ENCODE peak calls at places on chromosomes 2 and 18, in five cellular contexts. Y is BE2C, N is heart left ventricle, I is stomach, M is astrocyte of the spinal cord. P is an unnamed sample.

GRCh38 chr2:168194784-168195522 is 52.4 kb downstream of the STK39 start:
- DNase-seq in M (peak), I (no peak), N (no peak), Y (no peak), P (no peak)

GRCh38 chr2:204825054-204825453 is 279.8 kb downstream of the PARD3B start:
- DNase-seq in M (no peak), Y (no peak), I (no peak), N (no peak), P (peak)

GRCh38 chr18:23227729-23228075 is 92.4 kb downstream of the CABLES1 start:
- DNase-seq in M (no peak), N (no peak), Y (no peak), I (peak), P (no peak)

GRCh38 chr2:199693861-199694260 is 157.1 kb downstream of the FTCDNL1 start:
- DNase-seq in Y (no peak), M (no peak), N (no peak), I (no peak), P (no peak)

GRCh38 chr18:39260565-39260964 is 1695.0 kb upstream of the CELF4 start:
- DNase-seq in N (no peak), I (no peak), Y (no peak), M (no peak), P (no peak)

GRCh38 chr18:45993441-45993840 is 26.3 kb upstream of the EPG5 start:
- DNase-seq in Y (no peak), M (peak), N (no peak), I (no peak), P (peak)

GRCh38 chr2:64404743-64405142 is 49.2 kb upstream of the LGALSL start:
- DNase-seq in I (peak), N (peak), M (no peak), Y (no peak), P (peak)

GRCh38 chr2:147356157-147356556 is 488.7 kb upstream of the ACVR2A start:
- DNase-seq in M (no peak), N (no peak), Y (no peak), I (no peak), P (no peak)

GRCh38 chr2:128320609-128321420 is 2.1 kb upstream of the HS6ST1 start:
- DNase-seq in M (no peak), Y (no peak), I (no peak), N (no peak), P (no peak)

GRCh38 chr2:132276571-132276981 is 114.8 kb upstream of the ANKRD30BL start:
- DNase-seq in N (no peak), M (no peak), Y (no peak), I (no peak), P (no peak)

GRCh38 chr2:216436369-216436768 is 24.1 kb downstream of the SMARCAL1 start:
- DNase-seq in N (no peak), M (peak), I (no peak), Y (no peak), P (peak)

GRCh38 chr2:714005-714741 is 37.0 kb upstream of the TMEM18 start:
- DNase-seq in N (peak), Y (peak), M (peak), I (peak), P (peak)

GRCh38 chr2:9286553-9287399 is 80.2 kb downstream of the ASAP2 start:
- DNase-seq in I (no peak), Y (no peak), N (no peak), M (no peak), P (peak)

GRCh38 chr18:76943542-76944339 is 121.4 kb downstream of the ZNF236 start:
- DNase-seq in M (peak), I (peak), N (no peak), Y (no peak), P (peak)

GRCh38 chr2:10412380-10412779 is 35.7 kb downstream of the ODC1 start:
- DNase-seq in N (no peak), M (peak), I (no peak), Y (peak), P (peak)

GRCh38 chr2:60556998-60557955 is 3.8 kb upstream of the BCL11A start:
- DNase-seq in N (no peak), Y (no peak), M (no peak), I (no peak), P (no peak)

GRCh38 chr2:179963626-179964025 is 43.5 kb downstream of the CWC22 start:
- DNase-seq in M (peak), N (no peak), Y (no peak), I (no peak), P (peak)

GRCh38 chr2:20196053-20196880 is 28.7 kb downstream of the SDC1 start:
- DNase-seq in Y (no peak), I (peak), N (no peak), M (no peak), P (no peak)

GRCh38 chr2:239229545-239230279 is 171.1 kb downstream of the HDAC4 start:
- DNase-seq in Y (no peak), M (no peak), I (peak), N (no peak), P (no peak)

GRCh38 chr18:45617284-45617683 is 2.0 kb downstream of the SLC14A2 start:
- DNase-seq in N (peak), M (peak), Y (no peak), I (peak), P (peak)

GRCh38 chr2:241271641-241272297 is 43.7 kb downstream of the HDLBP start:
- DNase-seq in I (peak), M (peak), Y (peak), N (peak), P (peak)

GRCh38 chr2:207731138-207731537 is 19.7 kb downstream of the CCNYL1 start:
- DNase-seq in M (no peak), N (no peak), I (no peak), Y (no peak), P (no peak)

GRCh38 chr2:127968610-127969339 is 59.1 kb downstream of the SAP130 start:
- DNase-seq in M (no peak), N (no peak), Y (no peak), I (no peak), P (no peak)

GRCh38 chr2:239114119-239114581 is 266.3 kb downstream of the TWIST2 start:
- DNase-seq in Y (peak), I (peak), M (peak), N (no peak), P (peak)

GRCh38 chr2:64515075-64515474 is 9.1 kb upstream of the AFTPH start:
- DNase-seq in Y (no peak), M (no peak), I (no peak), N (no peak), P (no peak)

GRCh38 chr18:10164241-10165160 is 250.7 kb downstream of the VAPA start:
- DNase-seq in Y (no peak), I (no peak), M (no peak), N (no peak), P (no peak)

GRCh38 chr2:227237786-227238185 is 73.4 kb downstream of the COL4A3 start:
- DNase-seq in Y (no peak), I (no peak), N (no peak), M (no peak), P (no peak)

GRCh38 chr2:71226391-71226964 is 425 bp downstream of the PAIP2B start:
- DNase-seq in Y (peak), M (no peak), N (peak), I (peak), P (no peak)

GRCh38 chr2:58182527-58182926 is 58.6 kb downstream of the FANCL start:
- DNase-seq in M (no peak), Y (no peak), I (no peak), N (no peak), P (peak)

GRCh38 chr2:227267406-227268115 is 57.5 kb upstream of the MFF start:
- DNase-seq in N (peak), Y (no peak), I (no peak), M (no peak), P (no peak)

GRCh38 chr2:98086491-98087446 is at the start of gene VWA3B:
- DNase-seq in N (peak), Y (peak), M (peak), I (peak), P (peak)

GRCh38 chr2:200367155-200367554 is 60.7 kb downstream of the SPATS2L start:
- DNase-seq in Y (no peak), N (no peak), I (no peak), M (no peak), P (peak)

GRCh38 chr2:216151313-216152030 is 42.3 kb downstream of the XRCC5 start:
- DNase-seq in N (no peak), Y (no peak), I (no peak), M (no peak), P (no peak)

GRCh38 chr2:218270721-218271486 is 585 bp downstream of the PNKD start:
- DNase-seq in Y (no peak), M (no peak), N (no peak), I (no peak), P (no peak)

GRCh38 chr18:47261902-47262301 is 10.4 kb upstream of the SKOR2 start:
- DNase-seq in N (no peak), M (no peak), Y (no peak), I (no peak), P (no peak)

GRCh38 chr18:47263828-47264314 is 12.4 kb upstream of the SKOR2 start:
- DNase-seq in I (no peak), Y (no peak), M (no peak), N (no peak), P (no peak)

GRCh38 chr18:47262397-47263196 is 11.1 kb upstream of the SKOR2 start:
- DNase-seq in M (no peak), I (no peak), Y (no peak), N (no peak), P (no peak)

GRCh38 chr18:47265197-47265596 is 13.7 kb upstream of the SKOR2 start:
- DNase-seq in I (no peak), M (peak), N (no peak), Y (no peak), P (peak)

DNA sequence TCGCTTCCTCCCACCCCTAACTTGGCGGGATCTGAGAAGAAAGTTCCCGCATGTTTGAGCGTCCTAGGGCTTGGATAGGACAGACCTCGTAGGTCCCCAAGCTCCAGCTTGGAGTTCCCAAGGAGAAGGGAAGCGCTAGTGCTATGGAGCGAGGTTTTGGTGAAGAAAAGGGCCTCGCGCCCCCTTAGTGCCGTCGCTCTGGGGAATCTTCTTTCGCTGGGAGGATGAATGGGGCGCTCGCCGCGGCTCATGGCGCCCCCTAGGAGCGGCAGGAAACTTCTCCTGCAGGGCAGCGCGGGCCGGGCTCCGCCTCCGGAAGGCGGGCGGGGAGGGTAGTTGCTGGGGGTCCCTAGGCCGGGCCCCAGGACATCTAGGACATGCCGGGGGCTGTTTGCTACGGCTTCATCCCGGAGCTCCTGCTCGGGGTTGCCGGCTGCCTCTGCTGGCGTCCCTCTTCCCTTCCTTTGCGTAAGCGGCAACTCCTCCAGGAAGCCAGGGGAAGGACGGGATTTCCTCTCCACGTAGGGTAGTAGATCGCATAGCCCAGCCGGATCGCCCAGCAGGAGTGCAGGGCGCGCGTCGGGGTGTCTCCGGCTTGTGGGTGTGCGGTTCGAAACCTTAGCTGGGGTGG is 11.9 kb upstream of the SKOR2 start:
- DNase-seq in M (no peak), Y (no peak), N (no peak), I (no peak), P (no peak)
- TF ChIP-seq CTCF in M (peak), Y (peak), N (no peak), I (no peak), P (peak)

GRCh38 chr18:3912705-3913104 is 462.7 kb downstream of the TGIF1 start:
- DNase-seq in I (no peak), M (peak), N (no peak), Y (no peak), P (no peak)
- H3K4me3 ChIP-seq in I (no peak), M (no peak), N (no peak), Y (no peak), P (no peak)

GRCh38 chr18:59220784-59221765 is 1.1 kb downstream of the GRP start:
- DNase-seq in Y (no peak), I (no peak), M (no peak), N (no peak), P (no peak)

GRCh38 chr18:59222341-59222740 is 2.4 kb downstream of the GRP start:
- DNase-seq in I (no peak), M (no peak), Y (no peak), N (no peak), P (no peak)

GRCh38 chr18:59218018-59218417 is 1.9 kb upstream of the GRP start:
- DNase-seq in N (no peak), I (no peak), M (no peak), Y (no peak), P (no peak)

GRCh38 chr18:59219672-59220163 is at the start of gene GRP:
- DNase-seq in N (no peak), I (no peak), M (no peak), Y (no peak), P (no peak)

DNA sequence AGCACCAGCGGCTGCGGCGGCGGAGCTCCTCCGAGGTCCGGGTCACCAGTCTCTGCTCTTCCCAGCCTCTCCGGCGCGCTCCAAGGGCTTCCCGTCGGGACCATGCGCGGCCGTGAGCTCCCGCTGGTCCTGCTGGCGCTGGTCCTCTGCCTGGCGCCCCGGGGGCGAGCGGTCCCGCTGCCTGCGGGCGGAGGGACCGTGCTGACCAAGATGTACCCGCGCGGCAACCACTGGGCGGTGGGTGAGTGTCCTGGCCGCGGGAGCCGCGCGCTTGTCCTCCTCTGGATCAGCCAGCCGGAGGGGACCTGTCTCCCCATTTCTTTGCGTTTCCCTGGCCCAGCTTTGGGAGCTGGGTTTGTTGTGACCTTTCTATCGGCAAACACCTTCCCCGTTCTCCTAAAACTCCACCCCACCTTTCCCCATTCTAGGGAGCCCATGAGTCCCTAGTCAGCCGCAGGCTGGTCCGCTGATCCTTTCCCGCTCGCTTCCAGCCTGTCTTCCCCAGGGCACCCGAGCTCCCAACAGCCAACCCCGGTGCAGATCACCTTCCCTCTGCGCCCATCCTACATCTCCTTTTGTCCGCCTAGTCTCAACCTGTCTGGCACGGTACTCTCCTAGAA is 316 bp downstream of the GRP start:
- DNase-seq in N (no peak), Y (peak), I (no peak), M (peak), P (no peak)
- TF ChIP-seq CTCF in N (no peak), Y (no peak), I (no peak), M (no peak), P (no peak)

GRCh38 chr2:84879595-84880394 is 1.1 kb downstream of the TRABD2A start:
- DNase-seq in M (no peak), Y (no peak), N (no peak), I (no peak), P (no peak)
- H3K4me3 ChIP-seq in M (peak), Y (no peak), N (peak), I (peak), P (peak)

GRCh38 chr2:187500585-187501359 is 52.7 kb upstream of the CALCRL start:
- DNase-seq in N (no peak), I (no peak), M (peak), Y (no peak), P (peak)
- TF ChIP-seq CTCF in N (peak), I (no peak), M (peak), Y (peak), P (peak)

DNA sequence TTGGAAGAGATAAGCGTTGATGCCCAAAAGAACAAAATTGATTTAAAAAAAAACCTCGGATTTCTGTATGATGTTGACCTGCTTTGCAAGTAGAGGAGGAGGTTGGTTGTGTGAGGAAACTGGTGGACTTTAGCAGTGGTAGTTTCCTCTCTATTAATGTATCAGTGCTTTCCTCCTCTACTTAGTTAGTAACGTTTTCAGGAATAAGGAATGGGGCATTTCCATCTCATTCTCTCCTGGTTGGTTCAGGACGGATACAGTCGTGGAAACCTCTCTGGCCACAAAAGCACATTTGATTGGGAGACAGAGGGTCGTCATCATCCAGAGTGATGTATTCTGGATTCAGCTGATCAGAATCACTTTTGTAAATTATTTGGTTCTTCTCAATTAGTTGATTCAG is 1.5 kb downstream of the FHOD3 start:
- DNase-seq in M (no peak), I (no peak), Y (no peak), N (no peak), P (no peak)
- H3K4me3 ChIP-seq in M (peak), I (no peak), Y (no peak), N (peak), P (peak)

DNA sequence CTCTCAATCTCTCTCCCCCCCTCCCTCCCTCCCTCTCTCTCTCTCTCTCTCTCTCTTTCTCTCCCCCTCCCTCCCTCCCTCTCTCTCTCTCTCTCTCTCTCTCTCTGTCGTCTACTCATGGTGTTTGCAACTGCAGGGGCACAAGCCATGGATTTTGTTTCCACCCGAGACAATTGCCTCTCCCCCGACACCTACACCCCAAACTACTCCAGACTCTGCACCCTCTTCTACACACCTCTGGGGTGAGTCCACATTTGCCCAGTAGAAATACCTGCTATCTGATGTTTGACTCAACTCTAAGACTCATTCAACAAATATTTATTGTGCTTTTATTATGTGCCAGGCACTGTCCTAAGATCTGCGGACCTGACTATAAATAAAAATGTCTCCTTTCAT is 93.7 kb downstream of the TMEM17 start:
- DNase-seq in Y (no peak), M (peak), I (no peak), N (no peak), P (no peak)
- TF ChIP-seq CTCF in Y (no peak), M (no peak), I (peak), N (no peak), P (no peak)

GRCh38 chr2:3302421-3302750 is 75.2 kb downstream of the EIPR1 start:
- DNase-seq in Y (no peak), N (no peak), I (no peak), M (no peak), P (no peak)

GRCh38 chr2:3305431-3305830 is 72.2 kb downstream of the EIPR1 start:
- DNase-seq in Y (no peak), I (no peak), N (no peak), M (no peak), P (no peak)

GRCh38 chr2:3301001-3301400 is 76.6 kb downstream of the EIPR1 start:
- DNase-seq in I (no peak), Y (no peak), N (no peak), M (no peak), P (peak)

GRCh38 chr2:3303583-3304406 is 73.8 kb downstream of the EIPR1 start:
- DNase-seq in N (peak), I (peak), Y (peak), M (peak), P (peak)

GRCh38 chr2:3302751-3303582 is 74.7 kb downstream of the EIPR1 start:
- DNase-seq in Y (peak), I (no peak), M (no peak), N (no peak), P (no peak)
- H3K4me3 ChIP-seq in Y (peak), I (peak), M (peak), N (peak), P (no peak)

DNA sequence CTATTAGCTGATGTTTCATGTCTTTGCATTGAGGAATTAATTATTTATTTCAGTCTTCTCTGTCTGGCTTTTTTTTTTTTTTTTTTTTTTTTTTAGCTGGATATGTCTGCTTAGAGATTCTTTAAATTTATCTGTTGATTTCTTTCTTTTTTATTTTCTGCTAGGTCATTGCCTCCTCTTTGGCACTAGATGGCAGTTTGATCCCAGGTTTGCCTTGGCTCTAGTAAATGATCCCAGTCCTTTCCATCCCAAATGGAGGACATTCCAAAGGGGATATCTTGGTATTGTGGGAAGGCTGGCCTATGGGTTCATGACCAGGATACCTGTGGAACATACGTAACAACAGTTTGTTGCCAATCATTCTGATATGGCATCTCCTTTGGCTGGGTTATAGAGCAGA is 339.5 kb upstream of the GCFC2 start:
- DNase-seq in M (no peak), I (no peak), N (no peak), Y (peak), P (no peak)
- TF ChIP-seq CTCF in M (no peak), I (no peak), N (no peak), Y (peak), P (no peak)

GRCh38 chr2:24045511-24046508 is 1.4 kb downstream of the WDCP start:
- DNase-seq in I (no peak), Y (no peak), M (no peak), N (no peak), P (no peak)
- H3K4me3 ChIP-seq in I (peak), Y (peak), M (peak), N (no peak), P (no peak)

P was measured in cardiac fibroblast.